ENCODE peak calls at places on chromosome 1, in nine cellular contexts. P, V, F, W, L, I, H, G and U are unnamed samples.

GRCh38 chr1:172360511-172360910 is 60.0 kb upstream of the C1orf105 start:
- DNase-seq in P (no peak), V (peak), F (no peak), W (no peak), L (peak), I (peak), H (no peak), G (no peak), U (no peak)

GRCh38 chr1:155176544-155177071 is 3.0 kb downstream of the TRIM46 start:
- DNase-seq in P (peak), V (peak), F (peak), W (peak), L (peak), I (peak), H (peak), G (no peak), U (peak)

GRCh38 chr1:19533626-19534025 is 48.3 kb upstream of the CAPZB start:
- DNase-seq in P (peak), V (no peak), F (no peak), W (no peak), L (no peak), I (no peak), H (no peak), G (no peak), U (no peak)

GRCh38 chr1:201184734-201185453 is 5.7 kb upstream of the IGFN1 start:
- DNase-seq in P (no peak), V (peak), F (no peak), W (peak), L (peak), I (no peak), H (peak), G (peak), U (peak)

GRCh38 chr1:54327386-54328116 is 78.6 kb downstream of the SSBP3 start:
- DNase-seq in P (no peak), V (no peak), F (no peak), W (no peak), L (peak), I (no peak), H (peak), G (no peak), U (peak)

GRCh38 chr1:39391741-39392679 is 99.4 kb upstream of the BMP8A start:
- DNase-seq in P (no peak), V (peak), F (no peak), W (peak), L (peak), I (no peak), H (peak), G (peak), U (peak)

GRCh38 chr1:155086182-155086741 is 7.6 kb downstream of the EFNA3 start:
- DNase-seq in P (peak), V (no peak), F (peak), W (peak), L (no peak), I (peak), H (peak), G (no peak), U (no peak)

GRCh38 chr1:166488327-166488726 is 321.5 kb upstream of the FAM78B start:
- DNase-seq in P (no peak), V (no peak), F (no peak), W (no peak), L (no peak), I (no peak), H (no peak), G (no peak), U (no peak)

GRCh38 chr1:62778208-62778607 is 5.7 kb upstream of the ATG4C start:
- DNase-seq in P (no peak), V (no peak), F (no peak), W (no peak), L (no peak), I (no peak), H (no peak), G (no peak), U (no peak)

GRCh38 chr1:8364528-8365442 is 46.9 kb downstream of the SLC45A1 start:
- DNase-seq in P (peak), V (no peak), F (no peak), W (no peak), L (no peak), I (no peak), H (no peak), G (no peak), U (no peak)

GRCh38 chr1:118148034-118148433 is 37.0 kb downstream of the SPAG17 start:
- DNase-seq in P (no peak), V (peak), F (no peak), W (peak), L (peak), I (no peak), H (no peak), G (no peak), U (no peak)

GRCh38 chr1:2148691-2149090 is 45.9 kb downstream of the FAAP20 start:
- DNase-seq in P (no peak), V (no peak), F (peak), W (no peak), L (no peak), I (no peak), H (no peak), G (no peak), U (no peak)

GRCh38 chr1:198155253-198155652 is 1.5 kb upstream of the NEK7 start:
- DNase-seq in P (no peak), V (peak), F (no peak), W (peak), L (peak), I (no peak), H (peak), G (no peak), U (peak)

GRCh38 chr1:191888996-191889622 is 269.2 kb upstream of the RGS18 start:
- DNase-seq in P (no peak), V (no peak), F (no peak), W (peak), L (no peak), I (no peak), H (peak), G (no peak), U (peak)

GRCh38 chr1:23539698-23540266 is 8.7 kb upstream of the E2F2 start:
- DNase-seq in P (peak), V (peak), F (peak), W (peak), L (peak), I (peak), H (peak), G (no peak), U (peak)

GRCh38 chr1:226223157-226223785 is at the start of gene MIXL1:
- DNase-seq in P (no peak), V (peak), F (no peak), W (peak), L (no peak), I (no peak), H (no peak), G (no peak), U (no peak)

GRCh38 chr1:207239874-207240273 is 81.6 kb upstream of the CD55 start:
- DNase-seq in P (no peak), V (no peak), F (no peak), W (no peak), L (no peak), I (no peak), H (no peak), G (no peak), U (no peak)

GRCh38 chr1:168468042-168468809 is 75.6 kb downstream of the XCL2 start:
- DNase-seq in P (no peak), V (peak), F (no peak), W (peak), L (no peak), I (no peak), H (peak), G (no peak), U (no peak)

GRCh38 chr1:35727434-35727825 is 8.7 kb upstream of the C1orf216 start:
- DNase-seq in P (no peak), V (no peak), F (no peak), W (no peak), L (no peak), I (no peak), H (no peak), G (no peak), U (no peak)

GRCh38 chr1:11414921-11415538 is 63.9 kb upstream of the DISP3 start:
- DNase-seq in P (no peak), V (no peak), F (no peak), W (no peak), L (no peak), I (no peak), H (no peak), G (no peak), U (no peak)

GRCh38 chr1:11417162-11417561 is 61.8 kb upstream of the DISP3 start:
- DNase-seq in P (no peak), V (no peak), F (no peak), W (no peak), L (no peak), I (no peak), H (no peak), G (no peak), U (peak)

GRCh38 chr1:11412166-11412565 is 66.8 kb upstream of the DISP3 start:
- DNase-seq in P (no peak), V (no peak), F (no peak), W (no peak), L (no peak), I (no peak), H (no peak), G (no peak), U (no peak)

GRCh38 chr1:11413907-11414495 is 65.0 kb upstream of the DISP3 start:
- DNase-seq in P (no peak), V (no peak), F (no peak), W (no peak), L (no peak), I (no peak), H (no peak), G (no peak), U (no peak)
- H3K4me3 ChIP-seq in P (no peak), V (no peak), F (no peak), W (no peak), L (no peak), I (no peak), H (no peak), G (no peak), U (no peak)

GRCh38 chr1:228734881-228735801 is at the start of gene RHOU:
- DNase-seq in P (peak), V (peak), F (peak), W (peak), L (peak), I (peak), H (peak), G (no peak), U (peak)
- TF ChIP-seq CTCF in P (peak), V (peak), F (peak), W (no peak), L (no peak), I (peak), H (peak), G (peak), U (no peak)

GRCh38 chr1:50422675-50422945 is 633 bp downstream of the DMRTA2 start:
- DNase-seq in P (no peak), V (no peak), F (no peak), W (no peak), L (no peak), I (no peak), H (no peak), G (no peak), U (no peak)

GRCh38 chr1:50420689-50421365 is 2.4 kb downstream of the DMRTA2 start:
- DNase-seq in P (no peak), V (no peak), F (no peak), W (no peak), L (no peak), I (no peak), H (no peak), G (no peak), U (no peak)

GRCh38 chr1:50420283-50420682 is 3.0 kb downstream of the DMRTA2 start:
- DNase-seq in P (no peak), V (no peak), F (no peak), W (no peak), L (no peak), I (no peak), H (no peak), G (no peak), U (no peak)

GRCh38 chr1:50421768-50422674 is 1.2 kb downstream of the DMRTA2 start:
- DNase-seq in P (no peak), V (no peak), F (no peak), W (no peak), L (no peak), I (no peak), H (no peak), G (no peak), U (no peak)

GRCh38 chr1:50421366-50421748 is 1.9 kb downstream of the DMRTA2 start:
- DNase-seq in P (no peak), V (no peak), F (no peak), W (no peak), L (no peak), I (no peak), H (no peak), G (no peak), U (no peak)
- H3K4me3 ChIP-seq in P (no peak), V (no peak), F (no peak), W (no peak), L (no peak), I (no peak), H (no peak), G (no peak), U (no peak)

GRCh38 chr1:13517193-13517812 is 3.5 kb upstream of the LRRC38 start:
- DNase-seq in P (peak), V (no peak), F (no peak), W (peak), L (no peak), I (no peak), H (no peak), G (no peak), U (peak)
- TF ChIP-seq CTCF in P (peak), V (no peak), F (no peak), W (peak), L (peak), I (no peak), H (peak), G (peak), U (peak)

DNA sequence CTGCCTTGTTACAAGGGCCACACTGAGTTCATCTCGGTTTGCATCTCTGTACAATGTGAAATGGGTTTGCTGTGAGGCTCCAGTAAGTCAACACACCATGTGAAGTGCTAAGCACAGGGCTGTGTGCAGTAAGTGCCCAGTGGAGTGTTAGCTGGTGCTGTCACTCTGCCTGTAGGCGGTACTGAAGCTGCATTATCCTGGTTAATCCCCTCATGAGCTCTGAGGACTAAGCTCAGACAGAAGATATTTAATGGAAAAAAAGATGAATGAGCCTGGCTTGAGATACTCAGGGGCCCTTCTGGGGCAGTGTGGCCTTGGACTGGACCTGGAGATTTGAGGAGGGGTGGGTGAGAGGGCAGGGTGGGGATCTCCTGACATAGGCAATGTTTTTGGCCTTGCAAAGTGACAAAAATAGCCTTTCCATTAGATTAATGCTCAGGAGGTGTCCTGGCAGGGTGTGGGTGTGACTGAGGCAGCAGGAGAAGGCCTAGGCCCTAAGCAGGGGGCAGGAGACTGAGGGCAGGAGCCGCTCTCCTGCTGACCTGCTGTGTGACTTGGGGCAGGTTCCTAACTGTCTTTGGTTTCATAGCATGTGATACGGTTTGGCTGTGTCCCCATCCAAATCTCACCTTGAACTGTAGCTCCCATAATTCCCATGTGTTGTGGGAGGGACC is 570.5 kb downstream of the PTPRU start:
- DNase-seq in P (no peak), V (no peak), F (no peak), W (no peak), L (no peak), I (no peak), H (no peak), G (no peak), U (no peak)
- H3K4me3 ChIP-seq in P (no peak), V (no peak), F (no peak), W (no peak), L (no peak), I (no peak), H (no peak), G (no peak), U (no peak)

DNA sequence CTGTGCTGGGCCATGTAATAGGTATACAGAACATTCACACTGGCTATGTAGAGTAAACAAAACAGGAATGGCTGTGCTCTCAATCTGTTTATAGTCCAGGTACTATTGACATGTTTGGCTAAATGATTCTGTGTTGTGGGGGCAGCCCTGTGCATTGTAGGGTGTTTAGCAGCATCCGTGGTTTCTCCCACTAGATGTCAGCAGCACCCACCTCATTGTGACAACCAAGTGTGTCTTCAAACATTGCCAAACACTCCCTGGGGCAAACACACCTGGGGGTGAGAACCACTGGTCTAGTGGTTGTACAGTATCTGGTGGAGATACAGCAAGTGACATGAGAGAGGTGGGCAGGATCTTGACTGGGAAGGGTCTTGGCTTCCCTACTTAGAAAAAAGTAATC is 80.4 kb upstream of the SPATA6 start:
- DNase-seq in P (no peak), V (no peak), F (no peak), W (peak), L (no peak), I (no peak), H (no peak), G (no peak), U (peak)
- TF ChIP-seq CTCF in P (peak), V (no peak), F (no peak), W (no peak), L (peak), I (no peak), H (no peak), G (peak), U (peak)